ENCODE peak calls at places on chromosomes 4 and X, in seven cellular contexts. V, N, E, Y, T, M and L are unnamed samples. For H3K4me1, the result is how much of the 10 kb centered on the place peaks cover.

GRCh38 chr4:121182296-121182695 is 18.2 kb upstream of the TNIP3 start:
- DNase-seq in V (no peak), N (peak), E (no peak), Y (peak), T (no peak), M (no peak), L (peak)

GRCh38 chr4:90099795-90100194 is 27.4 kb upstream of the CCSER1 start:
- DNase-seq in V (no peak), N (no peak), E (no peak), Y (peak), T (no peak), M (no peak), L (no peak)

GRCh38 chr4:148261861-148262260 is 180.4 kb downstream of the NR3C2 start:
- DNase-seq in V (no peak), N (no peak), E (no peak), Y (peak), T (no peak), M (no peak), L (no peak)

GRCh38 chr4:185515248-185515647 is 20.1 kb downstream of the PDLIM3 start:
- DNase-seq in V (no peak), N (no peak), E (no peak), Y (no peak), T (no peak), M (no peak), L (no peak)

GRCh38 chr4:141307241-141307689 is 86.6 kb downstream of the ZNF330 start:
- DNase-seq in V (peak), N (peak), E (peak), Y (peak), T (peak), M (peak), L (peak)

GRCh38 chrX:23631136-23631535 is 36.2 kb upstream of the PRDX4 start:
- DNase-seq in V (no peak), N (no peak), E (no peak), Y (no peak), T (no peak), M (no peak), L (no peak)

GRCh38 chr4:120977435-120977997 is 55.0 kb upstream of the PRDM5 start:
- DNase-seq in V (no peak), N (peak), E (no peak), Y (peak), T (no peak), M (peak), L (peak)

GRCh38 chrX:136754641-136755040 is 26.1 kb downstream of the ARHGEF6 start:
- DNase-seq in V (no peak), N (no peak), E (no peak), Y (no peak), T (no peak), M (no peak), L (no peak)

GRCh38 chr4:18914182-18914581 is 892.6 kb upstream of the LCORL start:
- DNase-seq in V (no peak), N (no peak), E (no peak), Y (no peak), T (no peak), M (no peak), L (no peak)

GRCh38 chrX:5823861-5824260 is 404.8 kb downstream of the NLGN4X start:
- DNase-seq in V (no peak), N (no peak), E (no peak), Y (no peak), T (no peak), M (no peak), L (no peak)
- H3K4me1 ChIP-seq in V (under half), N (under half), E (under half), Y (under half), T (under half), M (under half), L (under half)

GRCh38 chrX:107675365-107675654 is 47.0 kb downstream of the PRPS1 start:
- DNase-seq in V (no peak), N (no peak), E (no peak), Y (no peak), T (no peak), M (no peak), L (no peak)

GRCh38 chrX:107672955-107673378 is 44.7 kb downstream of the PRPS1 start:
- DNase-seq in V (peak), N (peak), E (peak), Y (peak), T (peak), M (peak), L (peak)

GRCh38 chrX:107673401-107673800 is 45.1 kb downstream of the PRPS1 start:
- DNase-seq in V (no peak), N (no peak), E (no peak), Y (no peak), T (no peak), M (no peak), L (no peak)

GRCh38 chrX:107674480-107675364 is 46.4 kb downstream of the PRPS1 start:
- DNase-seq in V (no peak), N (peak), E (peak), Y (no peak), T (peak), M (no peak), L (peak)

GRCh38 chrX:107673933-107674479 is 45.7 kb downstream of the PRPS1 start:
- DNase-seq in V (peak), N (peak), E (peak), Y (no peak), T (peak), M (peak), L (peak)
- H3K4me1 ChIP-seq in V (under half), N (under half), E (half or more), Y (under half), T (under half), M (under half), L (under half)

DNA sequence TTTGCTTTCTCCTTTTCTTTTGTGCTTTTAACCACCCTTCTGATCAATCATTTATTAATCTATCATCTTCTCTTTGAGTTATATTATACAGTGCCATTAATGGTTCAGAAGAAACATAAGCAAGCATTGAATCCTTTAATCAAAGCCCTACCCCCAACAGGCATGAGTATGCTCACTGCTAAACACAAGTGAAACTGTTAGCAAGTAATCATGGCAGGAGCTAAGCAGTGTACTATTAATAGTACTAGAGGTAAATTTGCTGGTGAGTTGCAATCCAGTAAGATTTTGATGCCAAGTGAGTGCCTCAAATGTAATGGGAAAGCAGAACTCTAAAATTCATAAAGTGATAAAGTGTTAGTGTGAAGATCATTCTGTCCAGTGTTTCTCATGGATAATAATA is 57.2 kb downstream of the FNIP2 start:
- DNase-seq in V (no peak), N (no peak), E (no peak), Y (no peak), T (no peak), M (no peak), L (no peak)
- H3K4me1 ChIP-seq in V (half or more), N (under half), E (under half), Y (under half), T (half or more), M (under half), L (under half)

GRCh38 chr4:683247-683897 is 5.6 kb downstream of the SLC49A3 start:
- DNase-seq in V (peak), N (no peak), E (no peak), Y (no peak), T (no peak), M (peak), L (no peak)
- H3K4me1 ChIP-seq in V (under half), N (half or more), E (under half), Y (under half), T (under half), M (under half), L (under half)

GRCh38 chrX:132033166-132033565 is 10.1 kb downstream of the STK26 start:
- DNase-seq in V (no peak), N (peak), E (no peak), Y (no peak), T (no peak), M (no peak), L (no peak)
- H3K4me1 ChIP-seq in V (under half), N (under half), E (under half), Y (under half), T (under half), M (under half), L (under half)

GRCh38 chr4:107993969-107994368 is 4.3 kb downstream of the HADH start:
- DNase-seq in V (no peak), N (no peak), E (no peak), Y (no peak), T (no peak), M (no peak), L (no peak)

GRCh38 chr4:107994894-107995293 is 5.2 kb downstream of the HADH start:
- DNase-seq in V (no peak), N (no peak), E (no peak), Y (no peak), T (peak), M (no peak), L (no peak)

GRCh38 chr4:107989162-107989536 is 540 bp upstream of the HADH start:
- DNase-seq in V (no peak), N (no peak), E (no peak), Y (no peak), T (no peak), M (no peak), L (no peak)

GRCh38 chr4:107989537-107990386 is at the start of gene HADH:
- DNase-seq in V (peak), N (peak), E (peak), Y (peak), T (peak), M (peak), L (peak)

DNA sequence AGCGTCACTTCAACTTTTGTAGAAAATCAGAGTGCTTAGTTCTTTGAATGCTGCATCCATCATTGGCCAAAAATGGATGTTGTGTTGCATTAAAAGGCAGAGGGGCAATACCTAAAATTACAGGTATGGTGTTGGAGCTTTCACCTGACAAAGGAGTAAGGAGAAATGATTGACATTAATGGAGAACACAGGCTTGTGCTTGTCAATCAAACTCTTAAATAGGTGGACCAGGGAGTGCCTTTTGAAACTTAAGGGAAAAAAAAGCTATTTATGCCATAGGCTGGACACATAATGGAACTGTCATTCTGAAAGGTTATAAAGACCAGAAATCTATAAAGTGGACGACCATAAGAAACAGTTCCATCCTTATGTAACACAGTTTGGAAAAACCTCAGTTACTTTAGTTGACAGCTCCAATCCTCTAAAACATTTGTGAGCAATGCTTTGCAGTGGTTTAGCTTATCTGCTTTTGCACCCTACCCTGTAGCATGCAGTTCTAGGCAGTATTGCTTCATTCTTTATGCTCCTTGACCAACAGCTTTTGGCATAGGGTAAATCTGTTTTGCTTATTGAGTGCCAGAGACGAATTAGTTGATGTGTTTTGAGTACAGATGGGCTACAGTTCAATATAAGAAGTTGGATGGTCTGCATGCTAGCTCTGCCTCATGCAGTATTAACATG is 2.4 kb downstream of the HADH start:
- DNase-seq in V (no peak), N (peak), E (no peak), Y (no peak), T (peak), M (no peak), L (no peak)
- H3K4me1 ChIP-seq in V (half or more), N (under half), E (under half), Y (under half), T (under half), M (under half), L (under half)

GRCh38 chrX:15413101-15413500 is 28.9 kb upstream of the VEGFD start:
- DNase-seq in V (no peak), N (no peak), E (no peak), Y (no peak), T (no peak), M (no peak), L (no peak)
- H3K4me1 ChIP-seq in V (under half), N (under half), E (under half), Y (under half), T (under half), M (under half), L (under half)